ENCODE peak calls at places on chromosomes 16 and 17, in nine cellular contexts. T is IMR-90, Y is gastrocnemius medialis, B is body of pancreas, E is ovary, S is transverse colon, X is endothelial cell of umbilical vein, M is heart left ventricle, F is H54. C is an unnamed sample.

GRCh38 chr17:65774787-65775186 is 213.3 kb upstream of the AXIN2 start:
- DNase-seq in Y (no peak), B (no peak), T (no peak), S (no peak), E (no peak), X (peak; percentile 72), M (no peak), F (no peak), C (no peak)

GRCh38 chr17:35795007-35795870 is at the start of gene MMP28:
- DNase-seq in B (peak; percentile 25), M (no peak), X (peak; percentile 34), E (no peak), S (peak; percentile 84), F (peak; percentile 42), T (no peak), Y (no peak), C (no peak)

GRCh38 chr16:57884655-57885133 is 82.4 kb upstream of the KIFC3 start:
- DNase-seq in E (no peak), X (no peak), Y (no peak), F (no peak), S (no peak), T (no peak), M (no peak), B (no peak), C (no peak)

GRCh38 chr17:48998557-48999440 is 1.6 kb downstream of the IGF2BP1 start:
- DNase-seq in S (no peak), F (no peak), B (no peak), M (no peak), E (no peak), T (peak; percentile 59), X (peak; percentile 57), Y (no peak), C (no peak)

GRCh38 chr17:35973333-35974260 is 7.7 kb downstream of the CCL16 start:
- DNase-seq in Y (no peak), B (peak; percentile 31), S (no peak), F (no peak), X (peak; percentile 87), E (no peak), T (peak; percentile 32), M (peak; percentile 10), C (no peak)

GRCh38 chr16:13291934-13292333 is 390.5 kb downstream of the SHISA9 start:
- DNase-seq in M (no peak), F (no peak), Y (no peak), T (no peak), S (no peak), B (no peak), E (no peak), X (no peak), C (no peak)

GRCh38 chr17:2179615-2180295 is 123.8 kb downstream of the SMG6 start:
- DNase-seq in Y (peak; percentile 84), X (peak; percentile 98), S (peak; percentile 67), E (peak; percentile 86), T (peak; percentile 98), M (peak; percentile 94), F (no peak), B (peak; percentile 83), C (peak; percentile 76)

GRCh38 chr17:61729690-61730268 is 133.5 kb downstream of the BRIP1 start:
- DNase-seq in M (no peak), Y (no peak), F (no peak), S (no peak), T (peak; percentile 40), E (no peak), X (no peak), B (no peak), C (no peak)

GRCh38 chr16:70809392-70810060 is 8.6 kb upstream of the VAC14 start:
- DNase-seq in X (no peak), S (no peak), B (no peak), E (no peak), M (no peak), T (no peak), F (no peak), Y (no peak), C (no peak)

GRCh38 chr17:28726396-28726911 is 421 bp upstream of the TLCD1 start:
- DNase-seq in T (peak; percentile 39), Y (no peak), B (peak; percentile 72), F (peak; percentile 73), M (peak; percentile 56), X (no peak), S (peak; percentile 79), E (no peak), C (no peak)

GRCh38 chr16:84774810-84775209 is 45.0 kb upstream of the CRISPLD2 start:
- DNase-seq in T (peak; percentile 98), Y (peak; percentile 83), B (peak; percentile 40), M (no peak), E (no peak), F (peak; percentile 55), X (peak; percentile 85), S (no peak), C (no peak)

GRCh38 chr17:49872776-49873377 is 25.0 kb upstream of the TAC4 start:
- DNase-seq in X (no peak), S (no peak), B (no peak), F (no peak), Y (no peak), M (no peak), E (no peak), T (no peak), C (no peak)

GRCh38 chr17:67995568-67996191 is 589 bp downstream of the C17orf58 start:
- DNase-seq in T (no peak), F (no peak), M (peak; percentile 35), S (peak; percentile 19), Y (no peak), B (no peak), X (no peak), E (peak; percentile 65), C (no peak)

GRCh38 chr17:53032861-53033271 is 789.9 kb upstream of the KIF2B start:
- DNase-seq in X (peak; percentile 88), E (no peak), Y (peak; percentile 18), B (peak; percentile 65), T (peak; percentile 0), S (peak; percentile 23), F (no peak), M (no peak), C (no peak)

GRCh38 chr16:85172465-85173071 is 60.3 kb upstream of the CIBAR2 start:
- DNase-seq in M (no peak), S (no peak), E (no peak), B (peak; percentile 76), F (peak; percentile 47), T (peak; percentile 53), X (peak; percentile 71), Y (peak; percentile 81), C (no peak)

GRCh38 chr17:80030730-80031410 is 4.8 kb downstream of the TBC1D16 start:
- DNase-seq in F (no peak), S (peak; percentile 74), M (no peak), E (no peak), Y (peak; percentile 48), T (no peak), X (no peak), B (peak; percentile 95), C (peak; percentile 87)

GRCh38 chr16:56990407-56991286 is 1.3 kb downstream of the NLRC5 start:
- DNase-seq in B (no peak), F (no peak), E (no peak), Y (no peak), S (peak; percentile 10), X (no peak), T (no peak), M (no peak), C (no peak)

GRCh38 chr17:82205720-82206508 is 6.7 kb downstream of the CCDC57 start:
- DNase-seq in F (peak; percentile 81), X (peak; percentile 77), S (peak; percentile 89), M (peak; percentile 81), T (peak; percentile 84), E (peak; percentile 87), Y (peak; percentile 81), B (peak; percentile 89), C (peak; percentile 84)
- TF ChIP-seq POLR2A in F (peak; percentile 41), X (peak; percentile 80), S (peak; percentile 87), M (no peak), T (no peak), E (peak; percentile 13), Y (no peak), B (peak; percentile 40), C (no peak)

DNA sequence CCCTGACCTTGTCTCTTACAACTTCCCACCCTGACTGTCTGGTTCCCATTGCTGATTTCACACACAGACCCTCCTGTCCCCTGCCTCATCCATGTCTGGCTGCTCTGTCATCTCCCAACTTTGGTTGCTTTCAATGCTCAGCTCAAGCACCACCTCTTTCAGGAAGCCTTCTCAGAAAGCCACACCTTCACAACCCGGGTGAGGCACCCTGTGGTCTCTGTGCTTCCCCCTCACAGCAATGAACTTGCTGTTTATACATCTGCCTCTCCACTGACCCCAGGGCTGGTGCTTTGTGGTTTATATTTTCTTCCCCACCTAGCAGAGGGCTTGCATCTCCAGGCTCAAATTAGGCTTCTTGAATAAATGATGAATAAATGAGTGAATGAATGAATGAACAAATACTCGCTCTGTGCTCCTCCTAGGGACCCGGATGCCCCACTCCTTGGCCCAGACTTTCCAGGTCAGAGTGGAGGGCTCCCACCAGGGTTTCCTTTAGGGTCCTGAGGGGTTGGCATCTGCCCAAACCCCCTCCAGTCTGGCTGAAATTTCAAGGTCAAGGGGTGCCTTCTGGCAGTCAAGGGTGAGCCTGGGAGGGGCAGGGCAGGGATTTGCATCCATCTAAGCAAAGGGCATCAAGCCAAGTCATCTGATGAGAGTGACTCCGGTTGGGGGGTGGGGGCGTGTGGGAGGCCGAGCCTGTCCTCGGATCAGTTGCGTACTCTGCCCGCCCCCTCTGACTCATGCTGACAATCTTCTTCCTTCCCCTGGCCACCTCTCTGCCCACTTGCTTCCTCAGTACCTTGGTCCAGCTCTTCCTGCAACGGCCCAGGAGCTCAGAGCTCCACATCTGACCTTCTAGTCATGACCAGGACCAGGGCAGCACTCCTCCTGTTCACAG is at the start of gene ITGAX:
- DNase-seq in E (no peak), M (peak; percentile 48), S (peak; percentile 52), B (peak; percentile 84), T (peak; percentile 20), F (peak; percentile 83), Y (peak; percentile 40), X (peak; percentile 34), C (no peak)
- TF ChIP-seq POLR2A in E (no peak), M (no peak), S (no peak), B (no peak), T (no peak), F (peak; percentile 16), Y (no peak), X (no peak), C (no peak)

GRCh38 chr16:2003231-2003826 is 6.3 kb downstream of the ZNF598 start:
- DNase-seq in X (no peak), S (no peak), B (no peak), T (no peak), M (no peak), F (no peak), Y (no peak), E (no peak), C (no peak)
- TF ChIP-seq POLR2A in X (no peak), S (no peak), B (no peak), T (no peak), M (no peak), F (no peak), Y (no peak), E (no peak), C (no peak)

DNA sequence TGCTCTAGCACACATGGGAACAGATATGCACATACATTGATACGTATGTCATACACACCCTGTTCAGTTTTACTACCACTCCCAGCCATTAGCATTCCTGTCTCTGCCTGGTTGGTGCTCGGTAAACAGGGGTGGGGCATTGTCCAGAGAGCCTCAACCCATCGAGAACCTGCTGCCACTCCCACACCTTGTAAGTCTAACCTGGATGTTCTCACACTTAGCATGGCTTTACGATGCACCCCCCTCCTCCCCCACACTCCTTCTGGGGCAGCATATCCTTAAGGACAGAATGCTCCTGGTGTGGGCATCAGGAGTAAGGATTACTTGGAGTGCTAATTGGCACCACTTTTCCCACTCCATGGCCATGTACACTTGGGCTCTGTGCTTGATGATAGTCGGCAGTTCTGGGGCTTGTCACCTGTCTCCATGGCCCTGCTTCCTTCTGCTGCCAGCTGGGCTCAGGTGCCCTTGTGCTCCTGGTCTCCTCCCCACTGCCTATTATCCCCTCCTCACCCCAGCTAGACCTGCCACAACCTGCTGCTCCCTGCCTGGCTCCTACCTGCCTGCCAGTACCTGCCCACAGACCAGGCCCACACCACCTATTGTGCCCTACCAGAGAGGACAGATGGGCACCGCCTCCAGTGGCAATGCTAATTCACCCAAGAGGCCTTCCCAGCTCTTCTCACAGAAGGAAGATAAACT is 710 bp upstream of the RAPGEFL1 start:
- DNase-seq in X (no peak), F (no peak), M (no peak), E (no peak), S (peak; percentile 89), B (peak; percentile 23), T (no peak), Y (no peak), C (no peak)
- TF ChIP-seq POLR2A in X (no peak), F (no peak), M (no peak), E (no peak), S (peak; percentile 82), B (no peak), T (no peak), Y (no peak), C (no peak)